ENCODE peak calls at places on chromosomes 12 and 14, in five cellular contexts. I is HL-60, G is IMR-90, T is AG04450, A is lower lobe of right lung. Z is an unnamed sample.

GRCh38 chr14:22002860-22003284 is 329.3 kb upstream of the OR4E1 start:
- DNase-seq in G (no peak), I (no peak), A (peak; percentile 47), T (no peak), Z (peak; percentile 68)

GRCh38 chr14:67557118-67557517 is 24.0 kb downstream of the PLEKHH1 start:
- DNase-seq in I (no peak), G (peak; percentile 22), T (no peak), A (no peak), Z (no peak)

GRCh38 chr12:29882771-29883315 is 99.1 kb upstream of the TMTC1 start:
- DNase-seq in A (no peak), G (no peak), I (no peak), T (no peak), Z (no peak)

GRCh38 chr12:91901675-91902074 is 244.0 kb downstream of the BTG1 start:
- DNase-seq in T (no peak), I (no peak), G (no peak), A (no peak), Z (no peak)

GRCh38 chr14:55383039-55383438 is 28.6 kb downstream of the ATG14 start:
- DNase-seq in T (no peak), I (no peak), A (no peak), G (peak; percentile 57), Z (no peak)

GRCh38 chr14:81452341-81452740 is 52.2 kb upstream of the STON2 start:
- DNase-seq in G (no peak), A (no peak), T (no peak), I (no peak), Z (no peak)

GRCh38 chr12:89636054-89636775 is 72.4 kb downstream of the ATP2B1 start:
- DNase-seq in I (no peak), T (peak; percentile 23), G (peak; percentile 79), A (no peak), Z (no peak)

GRCh38 chr12:39574378-39574777 is 45.2 kb downstream of the ABCD2 start:
- DNase-seq in I (no peak), G (no peak), T (no peak), A (no peak), Z (no peak)

GRCh38 chr14:78606111-78606510 is 435.9 kb downstream of the NRXN3 start:
- DNase-seq in A (no peak), G (peak; percentile 75), T (no peak), I (no peak), Z (no peak)

GRCh38 chr14:42629553-42629952 is 1022.9 kb downstream of the LRFN5 start:
- DNase-seq in G (no peak), I (no peak), T (no peak), A (no peak), Z (no peak)

GRCh38 chr12:28144532-28144931 is 45.7 kb upstream of the CCDC91 start:
- DNase-seq in A (no peak), G (no peak), I (no peak), T (no peak), Z (no peak)

GRCh38 chr12:129310346-129310745 is 457.1 kb downstream of the GLT1D1 start:
- DNase-seq in A (no peak), T (no peak), G (no peak), I (no peak), Z (no peak)

GRCh38 chr14:22838631-22839041 is 2.3 kb downstream of the MMP14 start:
- DNase-seq in G (peak; percentile 66), I (peak; percentile 79), A (peak; percentile 46), T (no peak), Z (no peak)

GRCh38 chr14:93304771-93305170 is 28.1 kb downstream of the BTBD7 start:
- DNase-seq in I (no peak), T (no peak), A (no peak), G (peak; percentile 56), Z (no peak)

GRCh38 chr14:22556021-22556989 is 32.7 kb downstream of the DAD1 start:
- DNase-seq in T (peak; percentile 46), A (peak; percentile 80), I (peak; percentile 99), G (peak; percentile 89), Z (peak; percentile 99)

GRCh38 chr12:14275886-14276285 is 89.6 kb upstream of the ATF7IP start:
- DNase-seq in G (no peak), T (no peak), I (peak; percentile 63), A (no peak), Z (no peak)

GRCh38 chr14:76768201-76768656 is 7.0 kb downstream of the VASH1 start:
- DNase-seq in G (no peak), A (peak; percentile 84), T (no peak), I (peak; percentile 84), Z (peak; percentile 49)

GRCh38 chr12:124583854-124584253 is 16.4 kb upstream of the NCOR2 start:
- DNase-seq in I (no peak), T (no peak), A (no peak), G (no peak), Z (no peak)

GRCh38 chr12:15787801-15788200 is 1.4 kb downstream of the EPS8 start:
- DNase-seq in A (no peak), G (no peak), T (no peak), I (no peak), Z (no peak)

GRCh38 chr12:92196368-92196767 is 50.7 kb upstream of the BTG1 start:
- DNase-seq in G (no peak), T (no peak), I (no peak), A (no peak), Z (no peak)

GRCh38 chr14:104696671-104697316 is 7.4 kb downstream of the INF2 start:
- DNase-seq in G (no peak), A (no peak), I (no peak), T (no peak), Z (no peak)

GRCh38 chr14:104694475-104694950 is 5.1 kb downstream of the INF2 start:
- DNase-seq in I (no peak), G (no peak), A (no peak), T (no peak), Z (no peak)

GRCh38 chr14:104693482-104694431 is 4.3 kb downstream of the INF2 start:
- DNase-seq in G (no peak), T (no peak), A (no peak), I (no peak), Z (no peak)

GRCh38 chr14:104695660-104696000 is 6.2 kb downstream of the INF2 start:
- DNase-seq in T (no peak), I (no peak), G (no peak), A (no peak), Z (no peak)

GRCh38 chr14:104694991-104695659 is 5.7 kb downstream of the INF2 start:
- DNase-seq in T (no peak), I (no peak), A (no peak), G (no peak), Z (peak; percentile 53)
- H3K27ac ChIP-seq in T (no peak overlapping the region), I (no peak overlapping the region), A (peak overlapping the region; percentile 81), G (no peak overlapping the region), Z (peak overlapping the region; percentile 57)

DNA sequence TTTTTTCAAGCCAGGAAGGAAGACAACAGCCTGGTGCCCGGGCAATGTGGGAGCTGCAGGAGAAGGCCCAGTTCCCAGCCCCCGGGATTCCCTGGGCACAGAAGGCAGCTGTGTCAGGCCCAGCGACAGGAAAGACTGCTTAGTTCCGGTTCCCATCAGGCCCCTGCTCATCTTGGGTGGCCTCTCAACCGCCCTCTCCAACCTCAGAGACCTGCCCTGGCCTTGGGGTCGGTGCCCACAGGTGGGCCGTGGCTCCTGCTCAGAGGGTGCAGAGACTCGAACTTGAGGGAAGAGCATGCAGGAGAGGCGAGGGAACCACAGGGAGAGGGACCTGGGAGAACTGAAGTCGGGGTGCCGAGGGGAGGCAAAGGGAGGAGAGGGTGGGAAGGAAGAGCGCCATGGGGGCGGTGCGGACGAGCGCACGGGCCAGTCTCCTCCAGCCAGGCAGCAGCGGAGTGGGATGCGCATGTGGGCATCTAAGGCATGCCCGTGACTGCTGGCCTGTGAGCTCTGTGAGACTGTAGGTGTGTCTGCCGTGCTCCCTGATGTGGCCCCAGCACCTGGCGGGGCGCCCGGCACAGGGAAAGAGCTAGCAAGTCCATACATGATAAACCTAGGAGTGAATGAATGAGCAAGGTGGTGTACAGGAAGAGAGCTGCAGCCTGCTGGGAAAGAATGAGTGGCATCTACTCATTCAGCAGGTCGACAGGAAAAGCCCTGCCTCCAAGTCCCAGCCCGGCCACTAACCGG is 42.7 kb downstream of the SSH1 start:
- DNase-seq in T (no peak), A (no peak), I (no peak), G (no peak), Z (no peak)
- H3K27ac ChIP-seq in T (no peak overlapping the region), A (peak overlapping the region; percentile 4), I (no peak overlapping the region), G (peak overlapping the region; percentile 24), Z (no peak overlapping the region)

GRCh38 chr14:75520852-75521251 is 1.4 kb upstream of the BATF start:
- DNase-seq in A (no peak), I (no peak), T (no peak), G (no peak), Z (no peak)
- H3K27ac ChIP-seq in A (peak overlapping the region; percentile 77), I (no peak overlapping the region), T (no peak overlapping the region), G (no peak overlapping the region), Z (peak overlapping the region; percentile 76)

GRCh38 chr14:53367631-53368030 is 214.5 kb upstream of the DDHD1 start:
- DNase-seq in T (no peak), A (no peak), G (peak; percentile 27), I (no peak), Z (no peak)
- H3K27ac ChIP-seq in T (peak overlapping the region; percentile 57), A (no peak overlapping the region), G (peak overlapping the region; percentile 94), I (no peak overlapping the region), Z (no peak overlapping the region)

DNA sequence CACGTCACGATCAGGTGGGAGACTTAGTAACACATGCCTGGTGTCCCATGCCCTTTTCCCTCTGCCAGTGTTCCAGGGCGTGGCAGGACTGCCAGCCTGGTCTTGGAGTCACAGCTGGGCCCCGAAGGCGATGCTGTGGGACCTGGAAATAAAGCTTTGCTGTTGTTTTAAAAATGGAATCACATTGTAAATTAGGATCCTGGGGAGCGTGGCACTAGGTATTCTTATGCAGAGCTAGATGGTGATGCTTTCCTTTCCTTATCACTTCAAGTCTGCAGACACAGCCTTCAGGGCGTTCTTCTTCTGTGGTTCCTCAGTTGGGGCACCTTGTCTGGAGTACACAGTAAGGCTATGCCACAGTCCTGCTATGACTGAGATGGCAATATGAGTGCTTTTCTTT is 64.6 kb downstream of the BICD1 start:
- DNase-seq in T (no peak), A (no peak), G (no peak), I (no peak), Z (no peak)
- H3K27ac ChIP-seq in T (no peak overlapping the region), A (no peak overlapping the region), G (no peak overlapping the region), I (no peak overlapping the region), Z (no peak overlapping the region)

DNA sequence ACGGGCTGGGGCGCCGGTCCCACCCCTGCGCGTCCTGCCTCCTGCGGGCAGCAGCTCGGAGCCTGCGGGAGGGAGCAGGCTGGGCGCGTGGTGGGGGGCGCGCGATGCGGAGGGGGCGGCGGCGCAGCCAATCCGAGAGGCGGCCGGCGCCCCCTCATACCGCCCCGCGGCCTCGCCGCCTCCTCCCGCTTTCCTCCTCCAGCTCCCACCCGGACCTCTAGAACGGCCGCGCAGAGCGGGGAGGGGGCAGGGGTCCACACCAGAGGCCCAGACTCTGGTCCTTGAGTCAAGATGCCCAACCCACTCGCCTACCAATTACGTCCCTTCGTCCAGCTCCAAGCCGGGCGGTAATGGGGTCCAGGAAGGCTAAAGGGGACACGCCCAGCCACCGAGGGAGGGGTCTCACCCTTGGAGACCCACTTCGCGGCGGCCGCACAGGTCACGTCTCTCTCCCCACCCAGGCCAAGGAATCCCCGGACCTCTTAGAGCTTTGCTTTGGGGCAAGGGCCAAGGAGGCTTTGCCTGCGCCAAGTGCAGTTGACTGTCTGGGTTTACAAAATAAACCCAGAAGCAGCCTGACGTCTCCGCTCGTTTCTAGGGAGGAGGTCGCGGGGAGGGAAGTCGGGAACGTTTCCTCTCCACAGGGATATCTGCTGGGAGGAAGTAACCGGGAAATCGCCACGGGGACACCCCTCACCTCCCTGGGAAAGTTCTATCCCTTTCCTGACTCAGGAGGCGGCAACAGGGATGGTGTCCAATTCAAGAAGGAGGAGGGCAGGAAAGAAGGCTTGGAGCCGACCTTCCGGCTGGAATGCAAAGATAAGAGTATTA is at the start of gene AMIGO2:
- DNase-seq in G (peak; percentile 54), I (peak; percentile 26), T (no peak), A (peak; percentile 72), Z (peak; percentile 50)
- H3K27ac ChIP-seq in G (peak within 1 kb of the TSS; percentile 57), I (no peak within 1 kb of the TSS), T (peak within 1 kb of the TSS; percentile 78), A (peak within 1 kb of the TSS; percentile 94), Z (peak within 1 kb of the TSS; percentile 80)